ENCODE peak calls at places on chromosome 3, in six cellular contexts. One of them, this sample, is unnamed.

GRCh38 chr3:14652-15051 is 181.9 kb upstream of the CHL1 start:
- DNase-seq in CD4-positive, alpha-beta memory T cell: no peak
- DNase-seq in stomach: no peak
- DNase-seq in esophagus squamous epithelium: no peak
- DNase-seq in RWPE2: no peak
- DNase-seq in GM23248: no peak
- DNase-seq in this sample: no peak

GRCh38 chr3:87370007-87370406 is 93.6 kb upstream of the POU1F1 start:
- DNase-seq in CD4-positive, alpha-beta memory T cell: no peak
- DNase-seq in stomach: no peak
- DNase-seq in esophagus squamous epithelium: no peak
- DNase-seq in RWPE2: no peak
- DNase-seq in GM23248: no peak
- DNase-seq in this sample: no peak

GRCh38 chr3:184366619-184367321 is 5.3 kb downstream of the POLR2H start:
- DNase-seq in CD4-positive, alpha-beta memory T cell: no peak
- DNase-seq in stomach: no peak
- DNase-seq in esophagus squamous epithelium: no peak
- DNase-seq in RWPE2: no peak
- DNase-seq in GM23248: peak; percentile 23
- DNase-seq in this sample: no peak

GRCh38 chr3:197787412-197787811 is 3.6 kb upstream of the LRCH3 start:
- DNase-seq in CD4-positive, alpha-beta memory T cell: no peak
- DNase-seq in stomach: peak; percentile 32
- DNase-seq in esophagus squamous epithelium: no peak
- DNase-seq in RWPE2: no peak
- DNase-seq in GM23248: no peak
- DNase-seq in this sample: no peak

GRCh38 chr3:42189746-42190145 is 76.2 kb downstream of the CCK start:
- DNase-seq in CD4-positive, alpha-beta memory T cell: no peak
- DNase-seq in stomach: peak; percentile 58
- DNase-seq in esophagus squamous epithelium: no peak
- DNase-seq in RWPE2: no peak
- DNase-seq in GM23248: no peak
- DNase-seq in this sample: no peak

GRCh38 chr3:160577551-160578195 is 12.3 kb upstream of the KPNA4 start:
- DNase-seq in CD4-positive, alpha-beta memory T cell: no peak
- DNase-seq in stomach: no peak
- DNase-seq in esophagus squamous epithelium: no peak
- DNase-seq in RWPE2: no peak
- DNase-seq in GM23248: no peak
- DNase-seq in this sample: no peak

GRCh38 chr3:5264896-5265770 is 77.6 kb downstream of the EDEM1 start:
- DNase-seq in CD4-positive, alpha-beta memory T cell: no peak
- DNase-seq in stomach: no peak
- DNase-seq in esophagus squamous epithelium: no peak
- DNase-seq in RWPE2: no peak
- DNase-seq in GM23248: no peak
- DNase-seq in this sample: no peak

GRCh38 chr3:154987846-154988245 is 92.3 kb upstream of the MME start:
- DNase-seq in CD4-positive, alpha-beta memory T cell: no peak
- DNase-seq in stomach: no peak
- DNase-seq in esophagus squamous epithelium: no peak
- DNase-seq in RWPE2: no peak
- DNase-seq in GM23248: no peak
- DNase-seq in this sample: no peak

GRCh38 chr3:21718161-21718765 is 32.7 kb downstream of the ZNF385D start:
- DNase-seq in CD4-positive, alpha-beta memory T cell: no peak
- DNase-seq in stomach: no peak
- DNase-seq in esophagus squamous epithelium: no peak
- DNase-seq in RWPE2: no peak
- DNase-seq in GM23248: peak; percentile 98
- DNase-seq in this sample: no peak

GRCh38 chr3:414063-414462 is 217.5 kb downstream of the CHL1 start:
- DNase-seq in CD4-positive, alpha-beta memory T cell: no peak
- DNase-seq in stomach: no peak
- DNase-seq in esophagus squamous epithelium: no peak
- DNase-seq in RWPE2: no peak
- DNase-seq in GM23248: peak; percentile 36
- DNase-seq in this sample: no peak

GRCh38 chr3:68964694-68965093 is 32.3 kb upstream of the TAFA4 start:
- DNase-seq in CD4-positive, alpha-beta memory T cell: no peak
- DNase-seq in stomach: no peak
- DNase-seq in esophagus squamous epithelium: no peak
- DNase-seq in RWPE2: no peak
- DNase-seq in GM23248: no peak
- DNase-seq in this sample: no peak

GRCh38 chr3:129697229-129697970 is 90.9 kb upstream of the PLXND1 start:
- DNase-seq in CD4-positive, alpha-beta memory T cell: no peak
- DNase-seq in stomach: no peak
- DNase-seq in esophagus squamous epithelium: no peak
- DNase-seq in RWPE2: no peak
- DNase-seq in GM23248: no peak
- DNase-seq in this sample: no peak

GRCh38 chr3:174193559-174193958 is 665.6 kb upstream of the NAALADL2 start:
- DNase-seq in CD4-positive, alpha-beta memory T cell: no peak
- DNase-seq in stomach: no peak
- DNase-seq in esophagus squamous epithelium: no peak
- DNase-seq in RWPE2: no peak
- DNase-seq in GM23248: peak; percentile 5
- DNase-seq in this sample: no peak

GRCh38 chr3:124832782-124833709 is 54.1 kb downstream of the ITGB5 start:
- DNase-seq in CD4-positive, alpha-beta memory T cell: no peak
- DNase-seq in stomach: no peak
- DNase-seq in esophagus squamous epithelium: no peak
- DNase-seq in RWPE2: no peak
- DNase-seq in GM23248: peak; percentile 89
- DNase-seq in this sample: no peak

GRCh38 chr3:192106528-192106927 is 620.8 kb downstream of the FGF12 start:
- DNase-seq in CD4-positive, alpha-beta memory T cell: no peak
- DNase-seq in stomach: no peak
- DNase-seq in esophagus squamous epithelium: no peak
- DNase-seq in RWPE2: no peak
- DNase-seq in GM23248: no peak
- DNase-seq in this sample: no peak

GRCh38 chr3:170421147-170421641 is 2.5 kb downstream of the CLDN11 start:
- DNase-seq in CD4-positive, alpha-beta memory T cell: no peak
- DNase-seq in stomach: no peak
- DNase-seq in esophagus squamous epithelium: no peak
- DNase-seq in RWPE2: no peak
- DNase-seq in GM23248: peak; percentile 62
- DNase-seq in this sample: no peak
- H3K27ac ChIP-seq in CD4-positive, alpha-beta memory T cell: no peak overlapping the region
- H3K27ac ChIP-seq in stomach: peak overlapping the region; percentile 73
- H3K27ac ChIP-seq in esophagus squamous epithelium: no peak overlapping the region
- H3K27ac ChIP-seq in RWPE2: no peak overlapping the region
- H3K27ac ChIP-seq in GM23248: peak overlapping the region; percentile 23
- H3K27ac ChIP-seq in this sample: no peak overlapping the region

GRCh38 chr3:23877324-23877980 is 39.3 kb downstream of the NKIRAS1 start:
- DNase-seq in CD4-positive, alpha-beta memory T cell: no peak
- DNase-seq in stomach: no peak
- DNase-seq in esophagus squamous epithelium: no peak
- DNase-seq in RWPE2: no peak
- DNase-seq in GM23248: peak; percentile 96
- DNase-seq in this sample: no peak
- H3K4me1 ChIP-seq in CD4-positive, alpha-beta memory T cell: no peaks in the 10 kb centered on the region
- H3K4me1 ChIP-seq in stomach: peaks cover 12% of the 10 kb centered on the region
- H3K4me1 ChIP-seq in esophagus squamous epithelium: peaks cover 16% of the 10 kb centered on the region
- H3K4me1 ChIP-seq in RWPE2: peaks cover 29% of the 10 kb centered on the region
- H3K4me1 ChIP-seq in GM23248: peaks cover 41% of the 10 kb centered on the region
- H3K4me1 ChIP-seq in this sample: peaks cover 11% of the 10 kb centered on the region

GRCh38 chr3:123295171-123295900 is 93.6 kb downstream of the SEC22A start:
- DNase-seq in CD4-positive, alpha-beta memory T cell: no peak
- DNase-seq in stomach: no peak
- DNase-seq in esophagus squamous epithelium: no peak
- DNase-seq in RWPE2: no peak
- DNase-seq in GM23248: no peak
- DNase-seq in this sample: no peak

GRCh38 chr3:123292321-123293310 is 90.9 kb downstream of the SEC22A start:
- DNase-seq in CD4-positive, alpha-beta memory T cell: no peak
- DNase-seq in stomach: peak; percentile 10
- DNase-seq in esophagus squamous epithelium: no peak
- DNase-seq in RWPE2: no peak
- DNase-seq in GM23248: no peak
- DNase-seq in this sample: no peak

GRCh38 chr3:123295901-123296250 is 94.1 kb downstream of the SEC22A start:
- DNase-seq in CD4-positive, alpha-beta memory T cell: no peak
- DNase-seq in stomach: no peak
- DNase-seq in esophagus squamous epithelium: no peak
- DNase-seq in RWPE2: no peak
- DNase-seq in GM23248: no peak
- DNase-seq in this sample: no peak

GRCh38 chr3:123296261-123296660 is 94.5 kb downstream of the SEC22A start:
- DNase-seq in CD4-positive, alpha-beta memory T cell: no peak
- DNase-seq in stomach: no peak
- DNase-seq in esophagus squamous epithelium: no peak
- DNase-seq in RWPE2: no peak
- DNase-seq in GM23248: no peak
- DNase-seq in this sample: peak; percentile 6

DNA sequence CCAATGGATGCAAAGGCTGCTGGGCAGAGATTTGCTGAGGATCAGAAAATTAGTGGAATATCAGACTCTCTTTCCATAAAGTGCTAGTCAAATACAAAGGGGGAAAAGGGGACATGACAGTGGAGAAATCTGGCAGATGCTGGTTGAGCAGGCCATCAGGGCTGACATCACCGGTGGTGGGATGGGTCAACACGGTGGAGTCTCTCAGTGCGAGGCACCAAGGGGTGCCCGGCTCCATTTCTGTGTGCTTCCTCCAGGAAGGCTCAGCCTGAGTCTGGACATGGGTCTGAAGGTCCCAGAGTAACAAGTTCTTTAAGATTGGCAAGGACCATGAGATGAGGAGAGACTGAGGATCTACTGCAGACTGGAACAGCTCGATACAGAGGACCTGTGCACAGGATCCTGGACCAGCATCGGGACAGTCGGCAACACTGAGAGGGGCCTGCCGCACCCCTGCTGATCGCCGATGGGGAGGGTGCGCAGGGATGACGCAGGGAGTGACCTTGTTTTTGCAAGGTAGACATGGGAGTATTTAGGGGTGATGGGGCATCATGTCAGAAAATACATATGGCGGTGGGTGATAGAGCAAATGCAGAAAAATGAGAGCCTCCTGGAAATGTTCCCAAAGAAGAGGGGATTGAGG is 92.7 kb downstream of the SEC22A start:
- DNase-seq in CD4-positive, alpha-beta memory T cell: no peak
- DNase-seq in stomach: no peak
- DNase-seq in esophagus squamous epithelium: no peak
- DNase-seq in RWPE2: no peak
- DNase-seq in GM23248: no peak
- DNase-seq in this sample: peak; percentile 53
- H3K4me3 ChIP-seq in CD4-positive, alpha-beta memory T cell: no peak overlapping the region
- H3K4me3 ChIP-seq in stomach: no peak overlapping the region
- H3K4me3 ChIP-seq in esophagus squamous epithelium: no peak overlapping the region
- H3K4me3 ChIP-seq in RWPE2: no peak overlapping the region
- H3K4me3 ChIP-seq in GM23248: no peak overlapping the region
- H3K4me3 ChIP-seq in this sample: no peak overlapping the region

DNA sequence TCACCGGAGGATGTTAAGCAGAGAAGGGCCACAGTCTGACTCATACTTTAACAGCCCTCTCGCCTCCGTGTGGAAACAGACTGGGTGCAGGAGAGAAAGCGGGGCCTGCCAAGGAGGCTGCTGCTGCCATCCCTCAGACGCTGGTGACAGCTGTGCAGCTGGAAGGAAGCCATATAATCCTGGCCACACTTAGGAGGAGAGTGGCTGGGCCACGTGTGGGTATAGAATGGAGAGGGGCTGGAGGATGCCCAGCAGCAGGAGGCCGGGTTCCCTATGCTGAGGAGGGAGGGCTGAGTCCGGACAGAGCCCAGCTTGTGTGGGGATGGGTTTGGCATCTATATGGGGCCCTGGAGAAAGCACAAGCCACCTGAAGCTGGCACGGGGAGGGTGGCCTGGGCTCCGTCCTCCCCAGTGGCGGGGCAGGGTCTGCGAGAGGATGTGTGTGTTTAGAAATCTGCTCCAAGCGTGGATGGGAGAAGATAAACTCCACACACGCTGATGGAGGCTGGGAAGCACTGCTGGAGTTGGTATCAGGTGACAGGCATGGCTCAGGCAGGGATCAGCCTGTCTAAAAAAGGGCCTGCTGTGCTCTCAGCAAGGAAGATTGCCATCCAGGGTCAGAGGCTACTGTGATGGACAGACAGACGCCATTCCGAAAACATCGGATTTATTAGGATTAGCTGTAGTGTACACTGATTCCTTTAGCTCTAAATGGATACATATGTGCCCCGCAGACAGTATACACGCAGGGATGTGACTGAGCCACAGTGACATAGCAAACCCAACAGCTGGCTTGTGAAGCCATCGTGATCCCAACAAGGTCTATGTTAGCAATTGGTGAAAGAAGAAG is 15.9 kb downstream of the ABTB1 start:
- DNase-seq in CD4-positive, alpha-beta memory T cell: no peak
- DNase-seq in stomach: no peak
- DNase-seq in esophagus squamous epithelium: no peak
- DNase-seq in RWPE2: peak; percentile 37
- DNase-seq in GM23248: peak; percentile 73
- DNase-seq in this sample: peak; percentile 29
- H3K27ac ChIP-seq in CD4-positive, alpha-beta memory T cell: no peak overlapping the region
- H3K27ac ChIP-seq in stomach: peak overlapping the region; percentile 76
- H3K27ac ChIP-seq in esophagus squamous epithelium: no peak overlapping the region
- H3K27ac ChIP-seq in RWPE2: peak overlapping the region; percentile 91
- H3K27ac ChIP-seq in GM23248: peak overlapping the region; percentile 87
- H3K27ac ChIP-seq in this sample: peak overlapping the region; percentile 82

DNA sequence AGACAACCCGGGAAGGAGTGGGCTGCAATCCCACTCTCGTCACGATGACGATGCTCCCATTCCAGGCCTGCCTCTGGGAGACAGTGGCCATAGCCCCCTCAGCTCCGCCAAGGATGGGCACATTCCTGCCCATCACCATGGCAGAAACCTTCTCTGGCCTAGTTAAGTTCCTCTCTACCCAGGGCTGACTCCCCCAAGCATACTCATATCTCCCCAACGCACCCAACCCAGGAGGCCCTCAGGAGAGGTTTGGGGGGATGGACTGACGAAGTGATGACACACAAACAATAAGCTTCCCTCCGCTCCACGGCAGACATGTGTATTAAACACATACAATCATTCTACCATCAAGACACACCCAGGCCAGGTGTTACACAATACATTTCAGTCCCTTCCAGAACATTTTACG is 60.1 kb downstream of the VGLL4 start:
- DNase-seq in CD4-positive, alpha-beta memory T cell: no peak
- DNase-seq in stomach: no peak
- DNase-seq in esophagus squamous epithelium: no peak
- DNase-seq in RWPE2: no peak
- DNase-seq in GM23248: peak; percentile 57
- DNase-seq in this sample: no peak
- H3K4me1 ChIP-seq in CD4-positive, alpha-beta memory T cell: no peaks in the 10 kb centered on the region
- H3K4me1 ChIP-seq in stomach: peaks cover 45% of the 10 kb centered on the region
- H3K4me1 ChIP-seq in esophagus squamous epithelium: peaks cover 28% of the 10 kb centered on the region
- H3K4me1 ChIP-seq in RWPE2: peaks cover 40% of the 10 kb centered on the region
- H3K4me1 ChIP-seq in GM23248: peaks cover 60% of the 10 kb centered on the region
- H3K4me1 ChIP-seq in this sample: peaks cover 5% of the 10 kb centered on the region

This sample was measured in tibial artery.